ENCODE peak calls at places on chromosomes 7 and 10, in seven cellular contexts. T is OCI-LY7; C is HFF-Myc; J is nephron progenitor cell; S is A549; M is osteocyte; L is CD8-positive, alpha-beta T cell. Y is an unnamed sample.

GRCh38 chr10:99548041-99548530 is 15.3 kb downstream of the NKX2-3 start:
- DNase-seq in T (peak), C (no peak), J (no peak), S (peak), M (no peak), L (no peak), Y (no peak)

GRCh38 chr10:125107972-125108580 is 52.3 kb downstream of the CTBP2 start:
- DNase-seq in T (no peak), C (no peak), J (no peak), S (no peak), M (no peak), L (no peak), Y (no peak)

GRCh38 chr7:51128545-51129466 is 187.8 kb downstream of the COBL start:
- DNase-seq in T (no peak), C (no peak), J (no peak), S (no peak), M (peak), L (no peak), Y (no peak)

GRCh38 chr10:10598297-10598696 is 419.4 kb upstream of the CELF2 start:
- DNase-seq in T (peak), C (no peak), J (peak), S (no peak), M (no peak), L (no peak), Y (no peak)

GRCh38 chr7:82210422-82211184 is 233.0 kb downstream of the CACNA2D1 start:
- DNase-seq in T (no peak), C (no peak), J (no peak), S (no peak), M (no peak), L (no peak), Y (no peak)

GRCh38 chr7:108686494-108686893 is 116.8 kb downstream of the DNAJB9 start:
- DNase-seq in T (no peak), C (no peak), J (no peak), S (no peak), M (no peak), L (no peak), Y (no peak)

GRCh38 chr7:73668103-73668937 is 689 bp downstream of the VPS37D start:
- DNase-seq in T (peak), C (no peak), J (no peak), S (peak), M (no peak), L (no peak), Y (no peak)

GRCh38 chr7:10079572-10079971 is 894.1 kb upstream of the PHF14 start:
- DNase-seq in T (no peak), C (no peak), J (no peak), S (no peak), M (no peak), L (no peak), Y (no peak)

GRCh38 chr7:30923009-30923773 is 11.5 kb downstream of the AQP1 start:
- DNase-seq in T (no peak), C (no peak), J (peak), S (no peak), M (peak), L (no peak), Y (no peak)

DNA sequence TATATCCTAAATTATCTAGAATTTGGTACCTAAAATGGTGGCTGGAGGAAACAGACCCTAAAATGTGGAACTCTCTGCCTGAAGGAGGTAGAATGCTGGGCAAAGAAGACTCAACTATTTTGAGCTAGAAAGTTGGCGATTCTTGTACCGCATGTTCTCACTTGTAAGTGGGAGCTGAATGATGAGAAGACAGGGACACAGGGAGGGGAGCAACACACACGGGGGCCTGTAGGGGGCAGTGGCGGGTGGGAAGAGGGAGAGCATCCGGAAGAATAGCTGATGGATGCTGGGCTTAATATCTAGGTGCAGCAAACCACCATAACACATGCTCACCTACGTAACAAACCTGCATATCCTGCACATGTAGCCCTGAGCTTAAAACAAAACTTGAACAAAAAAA is 250.6 kb downstream of the CALN1 start:
- DNase-seq in T (no peak), C (no peak), J (peak), S (no peak), M (no peak), L (no peak), Y (no peak)
- TF ChIP-seq CTCF in T (peak), C (no peak), J (no peak), S (no peak), M (no peak), L (no peak), Y (no peak)

GRCh38 chr7:132009778-132010177 is 453.4 kb upstream of the PODXL start:
- DNase-seq in T (no peak), C (no peak), J (no peak), S (no peak), M (no peak), L (no peak), Y (no peak)

GRCh38 chr7:132002343-132002968 is 446.0 kb upstream of the PODXL start:
- DNase-seq in T (no peak), C (no peak), J (no peak), S (no peak), M (no peak), L (no peak), Y (no peak)

GRCh38 chr7:132001166-132001565 is 444.7 kb upstream of the PODXL start:
- DNase-seq in T (no peak), C (no peak), J (no peak), S (no peak), M (no peak), L (no peak), Y (no peak)

GRCh38 chr7:131999193-131999592 is 442.8 kb upstream of the PODXL start:
- DNase-seq in T (no peak), C (no peak), J (no peak), S (no peak), M (no peak), L (no peak), Y (no peak)

DNA sequence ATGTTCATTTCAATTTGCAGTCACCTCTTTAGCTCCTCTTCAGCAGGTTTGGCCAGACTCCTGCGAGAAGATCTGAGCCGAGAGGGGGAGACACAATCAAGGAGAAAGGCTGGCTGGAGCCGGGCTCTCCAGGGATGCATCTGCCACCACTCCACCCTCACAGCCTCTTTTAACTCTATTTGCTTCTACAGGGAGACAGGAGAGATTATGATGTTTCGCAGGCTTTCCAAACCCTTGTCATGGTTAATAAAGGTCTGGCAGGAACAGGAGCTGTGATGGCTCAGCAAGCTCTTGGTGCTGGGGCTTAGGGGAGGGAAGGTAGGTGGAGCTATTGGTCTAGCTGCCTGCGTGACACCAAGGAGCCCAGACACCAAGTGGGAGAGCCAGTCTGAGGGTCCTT is 448.1 kb upstream of the PODXL start:
- DNase-seq in T (no peak), C (no peak), J (no peak), S (no peak), M (no peak), L (no peak), Y (no peak)
- TF ChIP-seq CTCF in T (no peak), C (peak), J (no peak), S (no peak), M (no peak), L (no peak), Y (peak)

GRCh38 chr10:15166325-15166724 is 2.2 kb downstream of the NMT2 start:
- DNase-seq in T (no peak), C (no peak), J (no peak), S (no peak), M (no peak), L (no peak), Y (no peak)

GRCh38 chr10:15167411-15168295 is 840 bp downstream of the NMT2 start:
- DNase-seq in T (peak), C (no peak), J (peak), S (peak), M (peak), L (peak), Y (no peak)

GRCh38 chr10:15168781-15169554 is 475 bp upstream of the NMT2 start:
- DNase-seq in T (peak), C (peak), J (peak), S (peak), M (peak), L (peak), Y (no peak)

GRCh38 chr10:15169555-15170407 is 1.3 kb upstream of the NMT2 start:
- DNase-seq in T (peak), C (no peak), J (no peak), S (no peak), M (no peak), L (peak), Y (no peak)

DNA sequence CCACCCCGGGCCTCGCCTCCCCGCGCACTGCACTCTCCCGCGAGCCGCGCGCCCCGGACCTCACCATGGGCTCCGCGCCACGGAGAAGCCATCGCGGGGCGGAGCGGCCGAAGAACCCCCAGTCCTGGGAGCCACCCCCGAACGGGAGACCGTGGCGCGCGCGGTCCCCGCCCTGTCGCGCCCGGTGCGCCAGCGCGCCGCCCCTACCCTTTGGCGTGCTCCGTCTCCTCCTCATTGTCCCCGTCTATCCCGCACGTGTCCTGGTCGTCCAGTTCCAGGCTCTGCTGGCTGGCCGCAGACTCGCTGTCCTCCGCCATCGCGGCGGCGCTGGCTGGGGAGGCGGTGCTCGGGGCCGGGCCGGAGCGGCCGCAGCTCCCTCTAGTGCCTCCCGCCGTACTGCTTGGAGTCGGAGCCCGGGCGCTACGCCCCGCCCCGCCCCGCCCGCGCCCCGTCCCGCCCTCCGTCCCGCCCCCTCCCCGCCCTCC is at the start of gene NMT2:
- DNase-seq in T (peak), C (peak), J (no peak), S (peak), M (no peak), L (no peak), Y (no peak)
- TF ChIP-seq CTCF in T (peak), C (peak), J (no peak), S (peak), M (peak), L (peak), Y (peak)

DNA sequence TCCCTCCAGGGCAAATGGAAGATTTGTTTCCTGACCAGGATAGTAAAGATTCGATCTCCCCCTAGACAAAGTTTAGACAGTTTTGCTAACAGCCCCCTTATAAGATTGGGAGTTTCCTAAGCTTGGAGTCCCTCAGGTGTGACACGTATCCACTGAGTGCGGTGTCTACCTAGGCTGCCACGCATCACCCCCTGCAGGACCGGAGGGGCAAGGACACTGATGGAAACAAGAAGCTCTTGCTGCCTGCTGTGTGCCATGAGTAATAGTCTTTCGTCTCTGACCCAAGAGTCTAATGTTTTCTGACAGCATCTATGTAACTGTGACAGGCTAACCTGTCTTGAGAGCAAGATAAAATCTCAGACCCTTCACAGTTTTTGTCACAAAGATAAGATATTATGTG is 173.5 kb downstream of the SEMA3E start:
- DNase-seq in T (no peak), C (no peak), J (peak), S (no peak), M (no peak), L (no peak), Y (no peak)
- TF ChIP-seq CTCF in T (peak), C (no peak), J (no peak), S (no peak), M (no peak), L (no peak), Y (peak)

GRCh38 chr10:44858988-44859387 is 52.1 kb upstream of the TMEM72 start:
- DNase-seq in T (no peak), C (no peak), J (no peak), S (no peak), M (no peak), L (no peak), Y (no peak)

GRCh38 chr10:44859546-44860285 is 51.4 kb upstream of the TMEM72 start:
- DNase-seq in T (no peak), C (no peak), J (no peak), S (no peak), M (peak), L (no peak), Y (no peak)

GRCh38 chr10:44858017-44858371 is 53.1 kb upstream of the TMEM72 start:
- DNase-seq in T (no peak), C (no peak), J (no peak), S (no peak), M (no peak), L (no peak), Y (no peak)

GRCh38 chr10:44854693-44855350 is 56.3 kb upstream of the TMEM72 start:
- DNase-seq in T (no peak), C (no peak), J (no peak), S (no peak), M (no peak), L (no peak), Y (no peak)

GRCh38 chr10:44857363-44858016 is 53.6 kb upstream of the TMEM72 start:
- DNase-seq in T (peak), C (peak), J (peak), S (peak), M (peak), L (peak), Y (no peak)
- TF ChIP-seq CTCF in T (peak), C (peak), J (peak), S (peak), M (peak), L (peak), Y (peak)

GRCh38 chr10:132204078-132204780 is 17.5 kb downstream of the DPYSL4 start:
- DNase-seq in T (no peak), C (no peak), J (no peak), S (no peak), M (no peak), L (no peak), Y (no peak)

GRCh38 chr10:132206377-132206745 is 19.6 kb downstream of the DPYSL4 start:
- DNase-seq in T (no peak), C (no peak), J (no peak), S (no peak), M (no peak), L (no peak), Y (no peak)

GRCh38 chr10:132205650-132206376 is 19.1 kb downstream of the DPYSL4 start:
- DNase-seq in T (no peak), C (no peak), J (no peak), S (no peak), M (no peak), L (no peak), Y (no peak)

GRCh38 chr10:132203256-132204077 is 16.7 kb downstream of the DPYSL4 start:
- DNase-seq in T (no peak), C (no peak), J (no peak), S (no peak), M (no peak), L (no peak), Y (no peak)

GRCh38 chr10:132204781-132205473 is 18.2 kb downstream of the DPYSL4 start:
- DNase-seq in T (no peak), C (no peak), J (no peak), S (no peak), M (no peak), L (no peak), Y (no peak)
- TF ChIP-seq CTCF in T (no peak), C (no peak), J (no peak), S (no peak), M (no peak), L (no peak), Y (no peak)

DNA sequence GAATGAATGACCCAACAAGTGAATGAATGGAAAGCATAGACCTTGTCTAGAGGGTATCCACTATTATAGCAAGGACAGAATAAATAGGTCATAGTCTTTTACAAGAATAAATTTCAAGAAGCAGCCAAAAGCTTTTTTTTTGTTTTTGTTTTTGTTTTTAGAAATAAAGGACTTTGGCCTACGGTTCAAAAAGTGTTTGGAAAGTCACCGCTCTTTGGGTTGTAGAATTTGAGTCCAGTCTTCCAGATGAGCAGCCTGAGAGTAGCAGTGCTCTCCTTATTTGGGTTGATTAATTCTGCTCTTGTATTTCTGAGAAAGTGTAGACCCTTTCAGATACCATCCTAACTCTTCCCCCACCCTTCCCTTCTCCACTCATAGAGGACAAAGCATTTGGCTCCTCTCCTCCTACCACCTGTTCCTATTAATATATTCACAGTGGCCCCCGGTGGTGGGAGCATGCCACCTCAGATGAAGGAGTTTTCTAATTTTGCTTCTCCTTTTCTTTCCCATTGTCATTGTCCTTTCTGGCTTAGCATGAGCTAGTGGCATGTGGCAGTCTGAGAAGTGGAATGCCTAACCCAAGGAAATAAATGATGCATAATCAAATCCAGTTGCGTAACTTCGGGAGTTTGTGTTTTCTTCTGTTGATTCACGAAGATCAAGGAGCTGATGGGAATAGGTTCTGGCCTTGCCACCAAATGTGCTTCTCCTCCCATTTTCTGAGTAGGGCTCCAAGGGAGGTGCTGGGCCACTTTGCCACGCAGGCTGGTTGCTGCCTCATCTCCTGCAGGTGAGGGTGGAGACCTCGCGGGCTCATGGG is 114.7 kb downstream of the CHN2 start:
- DNase-seq in T (no peak), C (no peak), J (no peak), S (no peak), M (no peak), L (no peak), Y (no peak)
- TF ChIP-seq CTCF in T (no peak), C (peak), J (no peak), S (no peak), M (no peak), L (no peak), Y (no peak)

GRCh38 chr7:149071182-149071635 is 19.3 kb downstream of the ZNF786 start:
- DNase-seq in T (no peak), C (no peak), J (no peak), S (no peak), M (no peak), L (no peak), Y (no peak)

GRCh38 chr7:149070372-149071140 is 20.0 kb downstream of the ZNF786 start:
- DNase-seq in T (no peak), C (no peak), J (no peak), S (no peak), M (no peak), L (no peak), Y (no peak)

GRCh38 chr7:149074116-149074885 is 16.2 kb downstream of the ZNF786 start:
- DNase-seq in T (no peak), C (no peak), J (no peak), S (no peak), M (no peak), L (no peak), Y (no peak)

GRCh38 chr7:149072438-149072775 is 18.1 kb downstream of the ZNF786 start:
- DNase-seq in T (no peak), C (no peak), J (no peak), S (no peak), M (no peak), L (no peak), Y (no peak)

DNA sequence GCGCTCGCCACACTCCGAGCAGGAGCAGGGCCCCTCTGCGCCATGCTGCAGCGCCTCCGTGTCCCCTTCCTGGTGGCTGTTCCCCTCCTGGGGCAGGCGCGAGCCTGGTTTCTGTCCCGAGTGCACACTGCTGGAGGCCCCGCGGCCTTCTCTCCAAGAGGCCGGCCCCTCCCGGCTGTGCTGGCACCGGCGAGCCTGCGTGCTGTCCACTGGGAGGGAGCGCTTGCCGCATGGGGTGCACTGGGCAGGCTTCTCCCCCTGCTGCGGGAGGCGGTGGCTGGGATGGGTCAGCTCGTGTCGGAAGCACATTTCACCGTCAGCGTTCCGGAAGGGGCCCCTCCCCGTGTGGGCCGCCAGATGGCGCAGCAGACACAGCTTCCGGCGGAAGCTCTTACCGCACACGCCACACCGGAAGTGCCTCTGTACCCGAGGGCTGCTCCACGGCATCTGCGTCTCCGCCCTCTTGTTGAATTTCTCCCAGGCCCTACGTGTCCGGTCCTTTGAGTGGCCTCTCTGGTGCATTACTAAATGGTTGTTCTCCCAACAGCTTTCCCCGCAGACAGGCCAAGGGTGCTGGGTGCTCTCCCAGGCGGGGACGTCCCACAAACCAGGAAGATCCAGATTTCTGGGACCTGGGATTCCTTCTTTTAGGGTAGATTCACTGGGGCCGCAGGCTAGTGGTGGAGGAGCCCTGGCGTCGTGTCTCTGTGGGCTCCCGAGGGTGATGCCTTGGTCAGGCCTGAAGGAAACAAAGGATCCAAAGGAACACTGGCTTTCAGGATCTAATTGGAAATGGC is 18.7 kb downstream of the ZNF786 start:
- DNase-seq in T (no peak), C (no peak), J (peak), S (peak), M (no peak), L (peak), Y (no peak)
- TF ChIP-seq CTCF in T (no peak), C (peak), J (peak), S (peak), M (peak), L (no peak), Y (peak)

GRCh38 chr10:58477902-58478301 is 34.8 kb upstream of the BICC1 start:
- DNase-seq in T (no peak), C (no peak), J (no peak), S (no peak), M (no peak), L (no peak), Y (no peak)
- TF ChIP-seq CTCF in T (no peak), C (no peak), J (no peak), S (no peak), M (no peak), L (no peak), Y (no peak)

Y was measured in BJ.